ENCODE peak calls at places on chromosomes 7 and 10, in six cellular contexts. I is epithelial cell of proximal tubule, G is astrocyte of the spinal cord, Q is T-helper 17 cell, M is hepatic stellate cell, D is AG08395. O is an unnamed sample.

GRCh38 chr7:144670251-144670650 is 165.6 kb downstream of the TPK1 start:
- DNase-seq in I (no peak), G (peak; percentile 5), Q (no peak), M (no peak), D (no peak), O (no peak)

GRCh38 chr7:132164558-132165130 is 411.6 kb downstream of the PLXNA4 start:
- DNase-seq in I (no peak), G (no peak), Q (no peak), M (no peak), D (no peak), O (no peak)

GRCh38 chr7:24574365-24574764 is 1.1 kb downstream of the PALS2 start:
- DNase-seq in I (no peak), G (peak; percentile 34), Q (no peak), M (peak; percentile 11), D (peak; percentile 11), O (no peak)

GRCh38 chr10:72320676-72321247 is 34.0 kb downstream of the DNAJB12 start:
- DNase-seq in I (no peak), G (peak; percentile 98), Q (peak; percentile 38), M (peak; percentile 97), D (peak; percentile 96), O (peak; percentile 98)

GRCh38 chr10:111933937-111934336 is 249.6 kb downstream of the GPAM start:
- DNase-seq in I (no peak), G (no peak), Q (no peak), M (no peak), D (no peak), O (no peak)

GRCh38 chr10:60367431-60367830 is 22.2 kb downstream of the ANK3 start:
- DNase-seq in I (no peak), G (no peak), Q (no peak), M (no peak), D (no peak), O (no peak)

GRCh38 chr10:101043356-101043707 is 12.3 kb downstream of the SFXN3 start:
- DNase-seq in I (no peak), G (no peak), Q (no peak), M (no peak), D (no peak), O (no peak)

GRCh38 chr7:19105546-19105945 is 11.9 kb downstream of the TWIST1 start:
- DNase-seq in I (no peak), G (no peak), Q (no peak), M (no peak), D (no peak), O (no peak)

GRCh38 chr7:139691253-139691781 is 86.5 kb downstream of the HIPK2 start:
- DNase-seq in I (no peak), G (peak; percentile 43), Q (no peak), M (no peak), D (no peak), O (no peak)

GRCh38 chr7:95972554-95972953 is 200.2 kb downstream of the DYNC1I1 start:
- DNase-seq in I (no peak), G (no peak), Q (no peak), M (no peak), D (no peak), O (no peak)

GRCh38 chr10:95604630-95605029 is 43.5 kb upstream of the SORBS1 start:
- DNase-seq in I (no peak), G (no peak), Q (no peak), M (no peak), D (no peak), O (no peak)

GRCh38 chr10:128879441-128880175 is 587.4 kb upstream of the MGMT start:
- DNase-seq in I (no peak), G (no peak), Q (no peak), M (no peak), D (no peak), O (no peak)

GRCh38 chr10:31855033-31855432 is 73.6 kb downstream of the ARHGAP12 start:
- DNase-seq in I (no peak), G (no peak), Q (no peak), M (no peak), D (no peak), O (no peak)

GRCh38 chr10:33653584-33654367 is 319.3 kb upstream of the NRP1 start:
- DNase-seq in I (no peak), G (peak; percentile 71), Q (no peak), M (peak; percentile 19), D (peak; percentile 73), O (peak; percentile 34)

GRCh38 chr7:101125989-101126650 is 784 bp upstream of the SERPINE1 start:
- DNase-seq in I (no peak), G (peak; percentile 90), Q (no peak), M (no peak), D (peak; percentile 48), O (no peak)

GRCh38 chr7:39609462-39610149 is 13.8 kb upstream of the RALA start:
- DNase-seq in I (no peak), G (no peak), Q (no peak), M (no peak), D (no peak), O (no peak)

GRCh38 chr7:102983602-102984001 is 70.8 kb downstream of the LRRC17 start:
- DNase-seq in I (no peak), G (no peak), Q (no peak), M (no peak), D (no peak), O (no peak)

GRCh38 chr7:80135306-80136104 is 874 bp downstream of the GNAI1 start:
- DNase-seq in I (no peak), G (peak; percentile 35), Q (no peak), M (peak; percentile 34), D (peak; percentile 17), O (no peak)

GRCh38 chr7:144848078-144848477 is 12.2 kb upstream of the TPK1 start:
- DNase-seq in I (no peak), G (no peak), Q (no peak), M (no peak), D (no peak), O (no peak)